ENCODE peak calls at places on chromosomes 11 and 22, in ten cellular contexts. H, R, X, C, K, D, G, P, J and A are unnamed samples.

GRCh38 chr11:112225753-112226061 is 521 bp upstream of the PTS start:
- DNase-seq in P (peak; percentile 76), J (peak; percentile 82), D (no peak), C (no peak), R (no peak), G (no peak), K (no peak), X (no peak), H (no peak), A (no peak)

GRCh38 chr11:13262096-13262495 is 15.5 kb upstream of the BMAL1 start:
- DNase-seq in H (no peak), P (no peak), G (no peak), K (no peak), C (peak; percentile 41), J (no peak), R (no peak), D (no peak), X (no peak), A (no peak)

GRCh38 chr11:129252621-129253020 is 60.5 kb upstream of the ARHGAP32 start:
- DNase-seq in G (no peak), D (no peak), P (no peak), J (no peak), C (no peak), H (no peak), R (no peak), X (no peak), K (peak; percentile 50), A (no peak)

GRCh38 chr11:129861702-129862107 is 33.7 kb downstream of the NFRKB start:
- DNase-seq in X (no peak), J (peak; percentile 50), H (no peak), P (peak; percentile 55), R (no peak), C (peak; percentile 89), D (no peak), K (no peak), G (no peak), A (no peak)

GRCh38 chr11:68525930-68526329 is 65.4 kb downstream of the PPP6R3 start:
- DNase-seq in P (no peak), X (no peak), K (no peak), D (no peak), C (peak; percentile 82), G (no peak), H (no peak), R (no peak), J (no peak), A (no peak)

GRCh38 chr11:64245797-64246623 is 733 bp downstream of the PPP1R14B start:
- DNase-seq in R (no peak), C (peak; percentile 97), J (peak; percentile 86), D (peak; percentile 53), G (peak; percentile 80), K (no peak), P (peak; percentile 80), X (peak; percentile 35), H (peak; percentile 71), A (peak; percentile 48)

GRCh38 chr22:19631899-19632670 is 82.2 kb upstream of the SEPTIN5 start:
- DNase-seq in C (peak; percentile 30), P (no peak), G (peak; percentile 25), X (peak; percentile 59), H (no peak), J (no peak), D (no peak), R (no peak), K (peak; percentile 68), A (no peak)

GRCh38 chr11:125890447-125891100 is 3.1 kb downstream of the HYLS1 start:
- DNase-seq in H (no peak), R (no peak), D (no peak), K (no peak), G (no peak), J (no peak), P (no peak), X (no peak), C (no peak), A (no peak)

GRCh38 chr11:120335596-120335927 is 651 bp upstream of the ARHGEF12 start:
- DNase-seq in G (peak; percentile 44), R (no peak), C (no peak), P (no peak), D (no peak), X (no peak), H (no peak), K (no peak), J (no peak), A (no peak)

GRCh38 chr11:1844221-1845094 is 5.7 kb downstream of the TNNI2 start:
- DNase-seq in P (peak; percentile 83), X (peak; percentile 63), K (no peak), J (no peak), R (no peak), G (peak; percentile 51), H (no peak), D (no peak), C (peak; percentile 60), A (no peak)

GRCh38 chr11:90476442-90477007 is 253.7 kb upstream of the CHORDC1 start:
- DNase-seq in H (peak; percentile 8), R (peak; percentile 5), K (no peak), C (peak; percentile 71), X (peak; percentile 63), J (no peak), D (peak; percentile 1), G (peak; percentile 4), P (no peak), A (no peak)